ENCODE peak calls at places on chromosomes 1 and 21, in four cellular contexts. C is K562, M is HepG2, X is H1. Z is an unnamed sample.

GRCh38 chr1:156112276-156113137 is 2.0 kb upstream of the LMNA start:
- DNase-seq in C (no peak), X (no peak), M (no peak), Z (no peak)

GRCh38 chr1:41731631-41732030 is 187.1 kb downstream of the HIVEP3 start:
- DNase-seq in M (no peak), C (no peak), X (no peak), Z (no peak)

GRCh38 chr1:223622132-223622842 is 43.2 kb downstream of the CAPN8 start:
- DNase-seq in X (no peak), C (no peak), M (peak), Z (no peak)

GRCh38 chr1:247448107-247448778 is 9.7 kb downstream of the OR2B11 start:
- DNase-seq in M (no peak), C (peak), X (peak), Z (peak)

GRCh38 chr1:39352881-39353280 is 138.6 kb upstream of the BMP8A start:
- DNase-seq in C (no peak), X (no peak), M (no peak), Z (no peak)

GRCh38 chr1:42266253-42267135 is 68.5 kb downstream of the FOXJ3 start:
- DNase-seq in X (no peak), M (no peak), C (no peak), Z (no peak)

GRCh38 chr1:203548917-203549708 is 55.2 kb downstream of the OPTC start:
- DNase-seq in X (peak), C (no peak), M (no peak), Z (peak)

GRCh38 chr1:41559331-41559730 is 74.8 kb upstream of the EDN2 start:
- DNase-seq in M (no peak), X (no peak), C (no peak), Z (no peak)

GRCh38 chr1:168835791-168836190 is 106.8 kb upstream of the DPT start:
- DNase-seq in C (no peak), M (no peak), X (no peak), Z (no peak)

GRCh38 chr1:183301239-183301638 is 115.2 kb downstream of the LAMC2 start:
- DNase-seq in C (no peak), M (no peak), X (no peak), Z (no peak)

GRCh38 chr1:21939650-21940374 is 2.7 kb upstream of the HSPG2 start:
- DNase-seq in X (no peak), M (peak), C (no peak), Z (no peak)

GRCh38 chr1:223248787-223249175 is 105.7 kb upstream of the TLR5 start:
- DNase-seq in X (no peak), M (no peak), C (no peak), Z (no peak)

GRCh38 chr21:38290809-38291208 is 34.0 kb downstream of the KCNJ15 start:
- DNase-seq in C (no peak), M (no peak), X (no peak), Z (no peak)

GRCh38 chr1:96966536-96967138 is 245.1 kb downstream of the PTBP2 start:
- DNase-seq in C (peak), X (peak), M (peak), Z (peak)

GRCh38 chr1:53600001-53600400 is 139.0 kb downstream of the GLIS1 start:
- DNase-seq in X (no peak), C (no peak), M (no peak), Z (no peak)

GRCh38 chr1:3272321-3273045 is 182.0 kb upstream of the ARHGEF16 start:
- DNase-seq in C (no peak), M (no peak), X (no peak), Z (no peak)

GRCh38 chr1:37794372-37795339 is 1.0 kb downstream of the MANEAL start:
- DNase-seq in C (no peak), X (no peak), M (no peak), Z (peak)

GRCh38 chr1:55690366-55690765 is 475.2 kb upstream of the USP24 start:
- DNase-seq in X (no peak), M (no peak), C (no peak), Z (no peak)

DNA sequence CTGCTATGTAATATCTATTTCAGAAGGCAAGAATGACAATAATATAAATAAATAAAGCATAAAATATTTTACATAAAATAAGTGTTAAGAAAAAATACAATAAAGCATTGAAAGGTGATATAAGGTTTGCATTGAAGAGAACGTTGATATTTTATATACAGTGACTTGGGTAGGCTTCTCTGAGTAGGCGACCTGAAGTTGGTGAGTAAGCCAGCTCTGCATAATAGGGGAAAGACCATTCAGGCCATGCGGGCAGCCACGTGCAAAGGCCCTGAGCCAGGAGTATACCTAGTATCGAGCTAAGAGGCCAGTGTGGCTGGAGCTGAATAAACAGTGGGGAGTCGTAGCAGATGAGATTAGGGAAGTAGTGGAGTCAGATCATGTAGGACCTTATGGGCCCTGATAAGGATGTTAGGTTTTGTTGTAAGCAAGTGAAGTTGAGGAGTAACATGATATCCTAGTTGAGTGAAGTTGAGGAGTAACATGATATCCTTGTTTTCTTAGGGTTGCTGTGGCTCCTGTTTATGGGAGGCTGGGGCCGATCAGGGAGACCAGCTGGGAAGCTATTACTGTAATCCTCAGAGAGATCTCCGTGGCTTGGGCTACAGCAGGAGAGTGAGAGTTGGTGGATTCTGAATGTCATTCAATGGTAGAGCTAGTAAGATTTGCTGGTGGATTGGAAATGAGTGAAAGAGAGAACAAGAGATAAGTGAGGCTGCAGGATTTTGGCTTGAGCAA is 22.0 kb downstream of the KCNK1 start:
- DNase-seq in C (peak), M (no peak), X (no peak), Z (peak)
- TF ChIP-seq ATF3 in C (peak), M (no peak), X (no peak), Z (no peak)

DNA sequence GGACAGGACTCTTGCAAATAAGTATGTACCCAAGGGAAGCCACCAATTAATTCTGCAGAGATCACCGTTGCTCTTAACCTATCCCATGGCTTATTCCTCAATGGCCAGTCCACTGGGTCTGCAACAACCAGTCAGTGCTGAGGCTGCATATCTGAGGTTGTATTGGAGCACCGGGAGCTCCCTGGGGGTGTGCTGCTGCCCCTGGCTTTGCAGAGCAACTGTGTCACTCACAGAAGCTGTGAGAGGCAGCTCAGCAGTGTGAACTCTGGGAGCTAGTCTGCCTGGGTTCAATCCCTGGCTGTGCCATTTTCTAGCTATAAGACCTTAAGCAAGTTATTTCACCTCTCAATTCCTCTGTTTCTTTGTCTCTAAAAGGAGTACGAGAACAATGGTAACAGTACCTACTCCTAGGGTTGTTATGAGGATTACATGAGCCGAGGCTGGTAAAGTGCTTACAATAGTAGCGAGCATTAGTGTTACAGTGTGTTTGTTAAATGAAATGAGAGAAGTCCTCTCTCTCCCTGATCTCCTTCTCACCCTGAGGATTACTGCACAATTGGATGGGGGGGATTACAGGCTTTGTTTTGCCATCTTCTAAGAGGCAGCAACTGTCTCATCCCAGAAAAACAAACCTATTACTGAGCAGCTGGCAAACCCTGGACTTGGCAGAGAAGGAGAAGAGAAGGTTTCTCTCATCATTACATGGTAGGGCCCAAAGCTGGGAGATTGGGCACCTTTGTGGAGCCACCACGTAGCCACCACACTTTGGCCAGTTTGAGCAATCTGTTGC is 3.6 kb downstream of the RXRG start:
- DNase-seq in M (no peak), C (no peak), X (no peak), Z (no peak)
- TF ChIP-seq JUN in M (no peak), C (no peak), X (no peak), Z (no peak)

GRCh38 chr1:229186373-229187056 is 84.4 kb upstream of the RAB4A start:
- DNase-seq in X (no peak), M (no peak), C (no peak), Z (no peak)
- TF ChIP-seq ATF3 in X (no peak), M (no peak), C (no peak), Z (no peak)

GRCh38 chr1:29689372-29690030 is 453.2 kb downstream of the PTPRU start:
- DNase-seq in C (no peak), X (no peak), M (no peak), Z (no peak)
- TF ChIP-seq JUN in C (no peak), X (no peak), M (no peak), Z (no peak)

GRCh38 chr21:17682924-17683323 is 70.2 kb upstream of the BTG3 start:
- DNase-seq in M (no peak), X (no peak), C (no peak), Z (no peak)

GRCh38 chr21:17673261-17674020 is 60.7 kb upstream of the BTG3 start:
- DNase-seq in C (no peak), M (no peak), X (no peak), Z (no peak)

GRCh38 chr21:17674106-17674505 is 61.4 kb upstream of the BTG3 start:
- DNase-seq in X (no peak), C (no peak), M (no peak), Z (no peak)

GRCh38 chr21:17679002-17679600 is 66.4 kb upstream of the BTG3 start:
- DNase-seq in X (no peak), C (peak), M (peak), Z (no peak)
- TF ChIP-seq ATF3 in X (no peak), C (no peak), M (no peak), Z (no peak)

GRCh38 chr1:66598670-66599069 is 64.7 kb downstream of the SGIP1 start:
- DNase-seq in M (no peak), X (no peak), C (no peak), Z (no peak)
- TF ChIP-seq JUN in M (no peak), X (no peak), C (no peak), Z (no peak)

GRCh38 chr1:245583081-245583480 is 428.3 kb downstream of the KIF26B start:
- DNase-seq in M (no peak), X (no peak), C (no peak), Z (no peak)

GRCh38 chr1:245588250-245588649 is 433.5 kb downstream of the KIF26B start:
- DNase-seq in C (no peak), X (no peak), M (no peak), Z (no peak)

GRCh38 chr1:245583575-245584330 is 429.0 kb downstream of the KIF26B start:
- DNase-seq in X (no peak), C (no peak), M (no peak), Z (no peak)

GRCh38 chr1:245587435-245588105 is 432.8 kb downstream of the KIF26B start:
- DNase-seq in X (no peak), C (no peak), M (no peak), Z (no peak)

DNA sequence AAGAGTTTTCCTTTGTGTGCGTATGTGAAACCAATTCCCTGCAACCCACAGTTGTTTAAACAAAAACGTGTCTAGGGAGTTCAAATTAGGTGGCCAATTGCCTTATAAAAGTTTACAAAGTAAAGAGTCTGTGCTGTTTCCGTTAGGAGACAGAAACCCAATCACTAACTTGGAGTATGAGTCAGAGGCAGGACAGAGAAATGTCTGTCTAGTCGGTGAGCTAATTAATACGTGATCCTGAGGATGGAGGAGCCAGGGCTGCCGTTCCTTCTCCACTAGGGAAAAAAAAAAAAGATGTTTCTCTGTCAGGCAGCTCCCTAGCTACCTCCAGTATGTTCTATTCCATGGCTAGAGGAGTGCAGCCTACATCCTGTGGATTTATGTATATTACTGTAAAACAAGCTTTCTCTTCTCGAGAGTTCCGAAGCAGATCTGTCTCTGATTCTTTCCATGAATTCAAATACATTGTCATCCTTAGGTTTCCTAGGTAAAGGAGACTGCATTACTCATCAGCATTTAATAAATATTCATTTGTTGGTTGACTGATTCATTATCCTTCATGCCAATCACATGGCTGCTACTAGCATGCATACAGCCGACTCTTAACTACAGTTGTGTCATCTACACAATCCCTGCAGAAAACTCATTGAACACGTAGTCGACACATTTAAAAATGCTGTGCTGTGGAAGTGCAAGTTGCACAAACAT is 430.6 kb downstream of the KIF26B start:
- DNase-seq in M (no peak), X (no peak), C (no peak), Z (no peak)
- TF ChIP-seq ATF3 in M (no peak), X (no peak), C (no peak), Z (no peak)